ENCODE peak calls at places on chromosomes 3 and 15, in ten cellular contexts. O is stimulated activated CD8-positive, alpha-beta memory T cell treated with anti-CD3 and anti-CD28 coated beads, Interleukin-4, amount 100 ng/mL, for 1 hour; M is A549; V is choroid plexus epithelial cell; H is stimulated activated CD4-positive, alpha-beta T cell treated with anti-CD3 and anti-CD28 coated beads, Interleukin-1b, Interleukin-23, amount 100 ng/mL, for 1 hour; E is HL-60; I is AG10803; T is NCI-H748 treated with DMSO at 0.1 percent for 48 hours; Z is non-pigmented ciliary epithelial cell; P is cardiac fibroblast. S is an unnamed sample.

GRCh38 chr3:175108613-175109151 is 249.5 kb downstream of the NAALADL2 start:
- DNase-seq in O (no peak), M (no peak), V (no peak), H (no peak), E (no peak), I (no peak), T (no peak), Z (no peak), P (no peak), S (no peak)

GRCh38 chr3:50121416-50122032 is 32.8 kb downstream of the RBM5 start:
- DNase-seq in O (peak; percentile 32), M (peak; percentile 91), V (peak; percentile 87), H (peak; percentile 29), E (peak; percentile 77), I (peak; percentile 78), T (peak; percentile 38), Z (peak; percentile 42), P (peak; percentile 85), S (peak; percentile 59)

GRCh38 chr3:65664436-65664835 is 374.3 kb downstream of the MAGI1 start:
- DNase-seq in O (no peak), M (no peak), V (no peak), H (no peak), E (no peak), I (peak; percentile 52), T (no peak), Z (no peak), P (no peak), S (no peak)

GRCh38 chr15:80604583-80605506 is 90.3 kb upstream of the ABHD17C start:
- DNase-seq in O (no peak), M (no peak), V (no peak), H (no peak), E (no peak), I (peak; percentile 49), T (no peak), Z (no peak), P (no peak), S (no peak)

GRCh38 chr3:164458986-164459385 is 619.3 kb downstream of the SI start:
- DNase-seq in O (no peak), M (no peak), V (peak; percentile 79), H (no peak), E (no peak), I (peak; percentile 78), T (no peak), Z (peak; percentile 65), P (peak; percentile 86), S (no peak)

GRCh38 chr3:47113669-47114365 is 50.1 kb downstream of the SETD2 start:
- DNase-seq in O (no peak), M (no peak), V (peak; percentile 60), H (no peak), E (no peak), I (peak; percentile 68), T (no peak), Z (peak; percentile 78), P (peak; percentile 86), S (no peak)

GRCh38 chr3:85360742-85361387 is 402.1 kb downstream of the CADM2 start:
- DNase-seq in O (no peak), M (peak; percentile 6), V (peak; percentile 77), H (no peak), E (peak; percentile 40), I (no peak), T (peak; percentile 49), Z (peak; percentile 11), P (peak; percentile 16), S (no peak)

GRCh38 chr3:13647314-13648059 is 98.6 kb downstream of the FBLN2 start:
- DNase-seq in O (no peak), M (no peak), V (no peak), H (no peak), E (no peak), I (peak; percentile 76), T (no peak), Z (no peak), P (peak; percentile 23), S (no peak)

GRCh38 chr3:30496496-30496966 is 109.9 kb upstream of the TGFBR2 start:
- DNase-seq in O (no peak), M (no peak), V (peak; percentile 82), H (no peak), E (peak; percentile 64), I (peak; percentile 79), T (no peak), Z (peak; percentile 76), P (peak; percentile 87), S (no peak)

GRCh38 chr3:172127141-172127540 is 87.8 kb downstream of the FNDC3B start:
- DNase-seq in O (no peak), M (no peak), V (no peak), H (no peak), E (no peak), I (no peak), T (no peak), Z (no peak), P (no peak), S (no peak)

GRCh38 chr3:66744986-66745385 is 244.2 kb upstream of the LRIG1 start:
- DNase-seq in O (no peak), M (no peak), V (no peak), H (no peak), E (no peak), I (no peak), T (no peak), Z (no peak), P (peak; percentile 16), S (no peak)

GRCh38 chr3:35071768-35072167 is 567.6 kb upstream of the ARPP21 start:
- DNase-seq in O (no peak), M (no peak), V (no peak), H (no peak), E (no peak), I (no peak), T (no peak), Z (no peak), P (no peak), S (no peak)

GRCh38 chr3:23923786-23924185 is 6.9 kb downstream of the RPL15 start:
- DNase-seq in O (no peak), M (no peak), V (peak; percentile 85), H (no peak), E (no peak), I (peak; percentile 36), T (no peak), Z (no peak), P (peak; percentile 46), S (no peak)

GRCh38 chr3:80549173-80549572 is 781.4 kb upstream of the ROBO1 start:
- DNase-seq in O (no peak), M (no peak), V (peak; percentile 7), H (no peak), E (no peak), I (no peak), T (no peak), Z (no peak), P (no peak), S (no peak)

GRCh38 chr3:4865714-4866113 is 113.5 kb upstream of the BHLHE40 start:
- DNase-seq in O (no peak), M (no peak), V (peak; percentile 12), H (no peak), E (peak; percentile 63), I (no peak), T (peak; percentile 75), Z (no peak), P (peak; percentile 18), S (no peak)

GRCh38 chr3:115804722-115805121 is 181.4 kb downstream of the GAP43 start:
- DNase-seq in O (no peak), M (peak; percentile 28), V (peak; percentile 87), H (no peak), E (no peak), I (peak; percentile 91), T (no peak), Z (peak; percentile 56), P (peak; percentile 95), S (no peak)

GRCh38 chr3:148748323-148748722 is 50.6 kb downstream of the AGTR1 start:
- DNase-seq in O (no peak), M (no peak), V (peak; percentile 20), H (no peak), E (peak; percentile 47), I (no peak), T (no peak), Z (no peak), P (no peak), S (no peak)

GRCh38 chr3:14369675-14370669 is 32.4 kb upstream of the SLC6A6 start:
- DNase-seq in O (no peak), M (peak; percentile 48), V (no peak), H (no peak), E (no peak), I (no peak), T (no peak), Z (no peak), P (no peak), S (no peak)

GRCh38 chr3:46091971-46092703 is 64.9 kb upstream of the XCR1 start:
- DNase-seq in O (no peak), M (no peak), V (no peak), H (no peak), E (peak; percentile 56), I (no peak), T (no peak), Z (no peak), P (no peak), S (no peak)

GRCh38 chr3:128385080-128385832 is 81.4 kb downstream of the DNAJB8 start:
- DNase-seq in O (no peak), M (no peak), V (peak; percentile 83), H (no peak), E (no peak), I (peak; percentile 79), T (no peak), Z (no peak), P (peak; percentile 52), S (no peak)

GRCh38 chr3:55322649-55323048 is 164.5 kb downstream of the WNT5A start:
- DNase-seq in O (no peak), M (no peak), V (no peak), H (no peak), E (no peak), I (peak; percentile 33), T (no peak), Z (no peak), P (no peak), S (no peak)

GRCh38 chr15:70892912-70893560 is 410 bp downstream of the LRRC49 start:
- DNase-seq in O (no peak), M (peak; percentile 40), V (peak; percentile 85), H (no peak), E (no peak), I (peak; percentile 76), T (peak; percentile 61), Z (no peak), P (peak; percentile 82), S (peak; percentile 40)

GRCh38 chr3:141152130-141152529 is 79.5 kb upstream of the PXYLP1 start:
- DNase-seq in O (no peak), M (no peak), V (no peak), H (no peak), E (no peak), I (no peak), T (no peak), Z (no peak), P (no peak), S (no peak)

GRCh38 chr3:73073091-73073707 is 11.7 kb downstream of the EBLN2 start:
- DNase-seq in O (no peak), M (no peak), V (peak; percentile 32), H (no peak), E (no peak), I (no peak), T (no peak), Z (no peak), P (peak; percentile 27), S (no peak)

GRCh38 chr3:151130437-151130836 is 45.0 kb downstream of the MED12L start:
- DNase-seq in O (no peak), M (no peak), V (no peak), H (no peak), E (no peak), I (no peak), T (no peak), Z (no peak), P (no peak), S (no peak)

GRCh38 chr3:111662907-111663306 is 67.8 kb upstream of the ZBED2 start:
- DNase-seq in O (no peak), M (no peak), V (no peak), H (no peak), E (peak; percentile 42), I (no peak), T (no peak), Z (no peak), P (no peak), S (no peak)

GRCh38 chr15:42033214-42033873 is 12.5 kb upstream of the PLA2G4E start:
- DNase-seq in O (no peak), M (no peak), V (no peak), H (no peak), E (no peak), I (no peak), T (no peak), Z (no peak), P (no peak), S (no peak)

GRCh38 chr3:9915252-9916141 is 1.4 kb upstream of the IL17RC start:
- DNase-seq in O (no peak), M (no peak), V (peak; percentile 67), H (no peak), E (peak; percentile 47), I (peak; percentile 52), T (peak; percentile 1), Z (no peak), P (peak; percentile 58), S (no peak)

S was measured in pulmonary artery endothelial cell.